ENCODE peak calls at places on chromosomes 4 and X, in eight cellular contexts. I is LoVo; D is substantia nigra; Q is EL; A is HTR-8/SVneo; K is GM23248; X is tibial nerve; V is activated CD8-positive, alpha-beta T cell treated with anti-CD3 and anti-CD28 coated beads, Interleukin-2, amount 10 ng/mL, durations not matched to agents 7 days and 5 days. Y is an unnamed sample.

GRCh38 chr4:2671267-2671895 is 84.8 kb downstream of the TNIP2 start:
- DNase-seq in Q (no peak), X (no peak), I (no peak), A (no peak), V (no peak), K (no peak), D (no peak), Y (no peak)

GRCh38 chr4:67035501-67035900 is 509.8 kb downstream of the CENPC start:
- DNase-seq in D (no peak), Q (peak), X (no peak), I (peak), A (peak), K (peak), V (no peak), Y (no peak)

GRCh38 chr4:88244821-88245579 is 39.4 kb downstream of the PPM1K start:
- DNase-seq in A (no peak), I (no peak), X (no peak), K (no peak), D (no peak), Q (no peak), V (peak), Y (no peak)

GRCh38 chrX:130401415-130402210 is at the start of gene RBMX2:
- DNase-seq in Q (peak), V (peak), A (peak), K (peak), I (peak), X (peak), D (peak), Y (peak)

GRCh38 chrX:22538581-22538980 is 265.9 kb downstream of the CBLL2 start:
- DNase-seq in Q (peak), K (peak), I (no peak), D (no peak), V (no peak), X (no peak), A (no peak), Y (no peak)

GRCh38 chrX:152892499-152892898 is 5.4 kb upstream of the ZNF185 start:
- DNase-seq in Q (no peak), K (no peak), D (no peak), V (no peak), I (no peak), X (no peak), A (no peak), Y (no peak)

GRCh38 chr4:53039741-53040458 is 177.8 kb downstream of the RASL11B start:
- DNase-seq in D (no peak), K (no peak), X (no peak), Q (no peak), V (no peak), I (no peak), A (no peak), Y (no peak)

GRCh38 chr4:106816501-106816900 is 219.6 kb downstream of the DKK2 start:
- DNase-seq in X (no peak), K (peak), I (no peak), A (no peak), D (no peak), Q (peak), V (no peak), Y (no peak)

GRCh38 chr4:66275381-66276060 is 605.2 kb upstream of the EPHA5 start:
- DNase-seq in I (no peak), Q (no peak), V (no peak), K (no peak), A (no peak), D (no peak), X (no peak), Y (no peak)

GRCh38 chr4:95107635-95108034 is 349.9 kb downstream of the BMPR1B start:
- DNase-seq in A (no peak), X (peak), V (no peak), D (no peak), K (peak), I (no peak), Q (no peak), Y (no peak)

GRCh38 chrX:110045421-110045820 is 42.5 kb downstream of the TMEM164 start:
- DNase-seq in K (no peak), V (no peak), A (no peak), X (no peak), Q (no peak), D (no peak), I (no peak), Y (no peak)

GRCh38 chr4:110959041-110959643 is 336.3 kb upstream of the PITX2 start:
- DNase-seq in D (no peak), K (peak), X (no peak), V (no peak), A (peak), Q (peak), I (peak), Y (no peak)

GRCh38 chr4:180665481-180665880 is 1577.7 kb upstream of the TENM3 start:
- DNase-seq in A (no peak), K (no peak), I (no peak), X (no peak), Q (no peak), D (no peak), V (no peak), Y (no peak)

GRCh38 chr4:91840359-91840758 is 463.4 kb upstream of the GRID2 start:
- DNase-seq in X (no peak), I (no peak), A (no peak), Q (no peak), D (no peak), V (no peak), K (no peak), Y (no peak)

GRCh38 chr4:189414021-189414420 is 526.7 kb upstream of the FRG1 start:
- DNase-seq in V (no peak), K (no peak), A (no peak), I (no peak), D (no peak), X (no peak), Q (no peak), Y (no peak)

GRCh38 chr4:8545439-8545765 is 34.8 kb upstream of the GPR78 start:
- DNase-seq in V (no peak), I (no peak), K (no peak), A (no peak), D (no peak), Q (no peak), X (no peak), Y (no peak)

GRCh38 chr4:126592088-126592487 is 1040.7 kb upstream of the INTU start:
- DNase-seq in V (no peak), A (no peak), D (no peak), Q (peak), K (peak), X (no peak), I (no peak), Y (no peak)

GRCh38 chr4:152709675-152710438 is 30.1 kb upstream of the TMEM154 start:
- DNase-seq in D (no peak), V (no peak), Q (no peak), X (no peak), I (peak), K (peak), A (no peak), Y (no peak)

GRCh38 chr4:187178084-187178483 is 454.4 kb upstream of the FAT1 start:
- DNase-seq in A (no peak), V (no peak), I (no peak), Q (no peak), K (no peak), X (no peak), D (no peak), Y (no peak)

GRCh38 chr4:99868126-99868596 is 26.1 kb downstream of the LAMTOR3 start:
- DNase-seq in K (peak), D (no peak), Q (peak), V (no peak), A (no peak), X (no peak), I (no peak), Y (no peak)

GRCh38 chrX:117985241-117985640 is 131.4 kb downstream of the KLHL13 start:
- DNase-seq in D (no peak), X (no peak), V (no peak), I (no peak), K (no peak), Q (no peak), A (no peak), Y (no peak)

GRCh38 chr4:122576261-122577188 is 44.3 kb downstream of the IL21 start:
- DNase-seq in I (peak), Q (peak), X (no peak), D (no peak), K (peak), V (peak), A (peak), Y (no peak)

Y was measured in right atrium auricular region.